ENCODE peak calls at places on chromosome X, in eight cellular contexts. Z is prostate gland, Q is breast epithelium, X is transverse colon, T is IMR-90, N is testis, R is lower leg skin, C is uterus. A is an unnamed sample.

GRCh38 chrX:8179653-8180052 is 8.6 kb upstream of the VCX2 start:
- DNase-seq in Z (no peak), Q (no peak), X (no peak), T (no peak), N (no peak), R (no peak), C (no peak), A (no peak)

GRCh38 chrX:99750721-99751120 is 659.4 kb downstream of the PCDH19 start:
- DNase-seq in Z (no peak), Q (no peak), X (no peak), T (no peak), N (no peak), R (no peak), C (no peak), A (no peak)

GRCh38 chrX:47573334-47574095 is 8.7 kb upstream of the TIMP1 start:
- DNase-seq in Z (peak), Q (no peak), X (peak), T (peak), N (peak), R (no peak), C (peak), A (no peak)

GRCh38 chrX:6803607-6804006 is 268.7 kb upstream of the VCX3A start:
- DNase-seq in Z (no peak), Q (no peak), X (no peak), T (no peak), N (no peak), R (no peak), C (no peak), A (no peak)

GRCh38 chrX:74232859-74233258 is 71.1 kb upstream of the ZCCHC13 start:
- DNase-seq in Z (no peak), Q (no peak), X (no peak), T (peak), N (no peak), R (no peak), C (no peak), A (no peak)

GRCh38 chrX:72554448-72555140 is 18.0 kb downstream of the HDAC8 start:
- DNase-seq in Z (no peak), Q (no peak), X (no peak), T (no peak), N (peak), R (no peak), C (no peak), A (no peak)

GRCh38 chrX:132631579-132632232 is 142.9 kb upstream of the MBNL3 start:
- DNase-seq in Z (no peak), Q (no peak), X (no peak), T (peak), N (no peak), R (no peak), C (no peak), A (no peak)

GRCh38 chrX:75229774-75230173 is 44.1 kb upstream of the UPRT start:
- DNase-seq in Z (no peak), Q (no peak), X (no peak), T (no peak), N (no peak), R (no peak), C (no peak), A (no peak)

GRCh38 chrX:71542825-71543224 is 9.9 kb downstream of the OGT start:
- DNase-seq in Z (no peak), Q (no peak), X (no peak), T (no peak), N (no peak), R (no peak), C (no peak), A (no peak)

GRCh38 chrX:56766554-56767412 is 37.7 kb downstream of the NBDY start:
- DNase-seq in Z (no peak), Q (no peak), X (peak), T (peak), N (no peak), R (no peak), C (no peak), A (no peak)

GRCh38 chrX:109776986-109777385 is 43.9 kb upstream of the ACSL4 start:
- DNase-seq in Z (no peak), Q (no peak), X (no peak), T (no peak), N (no peak), R (no peak), C (no peak), A (no peak)

GRCh38 chrX:129577877-129578276 is 37.8 kb downstream of the OCRL start:
- DNase-seq in Z (no peak), Q (no peak), X (no peak), T (no peak), N (no peak), R (no peak), C (no peak), A (no peak)

GRCh38 chrX:15206306-15206705 is 63.6 kb downstream of the ASB9 start:
- DNase-seq in Z (no peak), Q (no peak), X (no peak), T (no peak), N (no peak), R (no peak), C (no peak), A (no peak)

GRCh38 chrX:112614640-112615039 is 65.1 kb downstream of the LHFPL1 start:
- DNase-seq in Z (no peak), Q (no peak), X (no peak), T (peak), N (no peak), R (no peak), C (no peak), A (no peak)

GRCh38 chrX:118862086-118862485 is 38.5 kb downstream of the ZCCHC12 start:
- DNase-seq in Z (no peak), Q (no peak), X (no peak), T (no peak), N (no peak), R (no peak), C (no peak), A (no peak)

GRCh38 chrX:132750312-132751042 is 208.0 kb downstream of the HS6ST2 start:
- DNase-seq in Z (no peak), Q (no peak), X (no peak), T (no peak), N (no peak), R (no peak), C (no peak), A (no peak)

GRCh38 chrX:8405631-8406030 is 59.0 kb upstream of the VCX3B start:
- DNase-seq in Z (no peak), Q (no peak), X (no peak), T (no peak), N (no peak), R (no peak), C (no peak), A (no peak)

GRCh38 chrX:40056420-40056819 is 41.3 kb downstream of the BCOR start:
- DNase-seq in Z (no peak), Q (no peak), X (no peak), T (no peak), N (no peak), R (no peak), C (no peak), A (no peak)

GRCh38 chrX:133726211-133726630 is 259.2 kb downstream of the GPC3 start:
- DNase-seq in Z (no peak), Q (no peak), X (no peak), T (peak), N (no peak), R (no peak), C (no peak), A (no peak)

GRCh38 chrX:10288400-10288799 is 131.6 kb downstream of the CLCN4 start:
- DNase-seq in Z (no peak), Q (no peak), X (no peak), T (peak), N (no peak), R (no peak), C (no peak), A (no peak)

GRCh38 chrX:5971300-5971699 is 257.4 kb downstream of the NLGN4X start:
- DNase-seq in Z (no peak), Q (no peak), X (no peak), T (no peak), N (no peak), R (no peak), C (no peak), A (no peak)

GRCh38 chrX:109943740-109944092 is 59.2 kb upstream of the TMEM164 start:
- DNase-seq in Z (no peak), Q (no peak), X (no peak), T (no peak), N (no peak), R (no peak), C (no peak), A (no peak)

GRCh38 chrX:66015152-66015827 is 24.6 kb downstream of the VSIG4 start:
- DNase-seq in Z (no peak), Q (no peak), X (peak), T (no peak), N (no peak), R (peak), C (no peak), A (no peak)
- TF ChIP-seq POLR2A in Z (no peak), Q (no peak), X (peak), T (no peak), N (no peak), R (no peak), C (no peak), A (no peak)

GRCh38 chrX:101729986-101730385 is 70.3 kb upstream of the ARMCX2 start:
- DNase-seq in Z (peak), Q (no peak), X (no peak), T (no peak), N (no peak), R (no peak), C (no peak), A (no peak)
- TF ChIP-seq CTCF in Z (no peak), Q (no peak), X (no peak), T (no peak), N (no peak), R (no peak), C (no peak), A (no peak)

GRCh38 chrX:63349307-63349706 is 1.8 kb downstream of the SPIN4 start:
- DNase-seq in Z (no peak), Q (no peak), X (no peak), T (no peak), N (no peak), R (no peak), C (no peak), A (no peak)

GRCh38 chrX:63354484-63354883 is 3.4 kb upstream of the SPIN4 start:
- DNase-seq in Z (no peak), Q (no peak), X (no peak), T (no peak), N (no peak), R (no peak), C (no peak), A (no peak)

GRCh38 chrX:63350551-63350950 is 581 bp downstream of the SPIN4 start:
- DNase-seq in Z (peak), Q (no peak), X (peak), T (no peak), N (peak), R (no peak), C (peak), A (no peak)

DNA sequence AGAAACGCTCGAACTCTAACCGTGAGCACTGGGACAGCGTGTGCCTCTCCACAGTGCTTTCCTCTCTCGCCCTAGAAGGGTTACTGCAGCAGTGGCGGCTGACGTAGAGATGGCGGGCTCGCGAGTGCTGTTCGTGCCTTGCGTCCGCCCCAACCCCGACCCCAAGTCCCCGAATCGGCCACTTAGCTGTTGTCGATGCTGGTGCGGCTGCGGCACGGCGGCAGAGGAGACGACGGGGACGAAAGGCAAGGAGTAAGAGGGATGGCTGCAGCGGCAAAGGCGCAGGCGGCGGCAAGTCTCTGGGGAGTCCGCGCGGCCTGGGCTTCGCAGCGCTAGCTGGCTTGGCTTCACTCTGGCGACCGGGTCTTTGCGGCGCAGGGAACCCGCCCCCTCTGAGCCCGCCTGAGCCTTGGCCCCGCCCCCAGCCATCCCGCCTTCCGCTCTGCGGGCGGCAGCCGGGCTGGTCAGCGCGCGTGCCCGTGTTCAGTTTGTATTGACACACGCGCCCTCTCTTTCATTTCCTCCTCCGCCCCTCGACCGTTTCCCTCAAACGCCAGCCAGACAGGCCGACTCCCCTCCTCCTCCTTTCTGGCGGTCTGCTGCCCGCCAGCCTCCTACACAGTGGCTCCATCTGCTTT is at the start of gene SPIN4:
- DNase-seq in Z (peak), Q (peak), X (peak), T (peak), N (peak), R (peak), C (peak), A (peak)
- TF ChIP-seq POLR2A in Z (peak), Q (no peak), X (peak), T (peak), N (no peak), R (no peak), C (peak), A (peak)

DNA sequence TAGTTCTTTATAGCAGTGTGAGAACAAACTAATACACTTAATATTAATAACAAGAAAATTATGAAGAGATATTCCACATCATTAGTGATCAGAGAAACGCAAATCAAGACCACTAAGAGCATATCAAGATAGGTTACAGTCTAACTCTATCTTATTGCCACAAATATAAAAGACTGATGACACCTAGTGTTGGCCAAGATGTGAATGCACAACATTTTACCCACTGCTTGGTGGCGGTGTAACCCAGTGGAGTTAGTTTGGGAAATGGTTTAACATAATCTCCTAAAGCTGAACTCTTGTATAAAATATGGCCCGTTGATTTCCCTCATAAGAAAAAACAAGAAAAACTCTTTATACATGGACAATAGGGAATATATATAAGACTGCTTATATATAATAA is 92.4 kb downstream of the SLITRK2 start:
- DNase-seq in Z (no peak), Q (no peak), X (no peak), T (no peak), N (no peak), R (no peak), C (no peak), A (no peak)
- TF ChIP-seq CTCF in Z (no peak), Q (no peak), X (no peak), T (no peak), N (no peak), R (no peak), C (no peak), A (no peak)

GRCh38 chrX:150693782-150694574 is 782 bp downstream of the MTMR1 start:
- DNase-seq in Z (peak), Q (peak), X (peak), T (peak), N (peak), R (peak), C (no peak), A (peak)

GRCh38 chrX:150692296-150692695 is 900 bp upstream of the MTMR1 start:
- DNase-seq in Z (no peak), Q (no peak), X (no peak), T (no peak), N (no peak), R (no peak), C (no peak), A (no peak)

GRCh38 chrX:150690126-150690525 is 3.1 kb upstream of the MTMR1 start:
- DNase-seq in Z (no peak), Q (no peak), X (no peak), T (peak), N (no peak), R (no peak), C (no peak), A (no peak)

GRCh38 chrX:150694738-150695410 is 1.7 kb downstream of the MTMR1 start:
- DNase-seq in Z (no peak), Q (no peak), X (no peak), T (no peak), N (no peak), R (no peak), C (no peak), A (no peak)

DNA sequence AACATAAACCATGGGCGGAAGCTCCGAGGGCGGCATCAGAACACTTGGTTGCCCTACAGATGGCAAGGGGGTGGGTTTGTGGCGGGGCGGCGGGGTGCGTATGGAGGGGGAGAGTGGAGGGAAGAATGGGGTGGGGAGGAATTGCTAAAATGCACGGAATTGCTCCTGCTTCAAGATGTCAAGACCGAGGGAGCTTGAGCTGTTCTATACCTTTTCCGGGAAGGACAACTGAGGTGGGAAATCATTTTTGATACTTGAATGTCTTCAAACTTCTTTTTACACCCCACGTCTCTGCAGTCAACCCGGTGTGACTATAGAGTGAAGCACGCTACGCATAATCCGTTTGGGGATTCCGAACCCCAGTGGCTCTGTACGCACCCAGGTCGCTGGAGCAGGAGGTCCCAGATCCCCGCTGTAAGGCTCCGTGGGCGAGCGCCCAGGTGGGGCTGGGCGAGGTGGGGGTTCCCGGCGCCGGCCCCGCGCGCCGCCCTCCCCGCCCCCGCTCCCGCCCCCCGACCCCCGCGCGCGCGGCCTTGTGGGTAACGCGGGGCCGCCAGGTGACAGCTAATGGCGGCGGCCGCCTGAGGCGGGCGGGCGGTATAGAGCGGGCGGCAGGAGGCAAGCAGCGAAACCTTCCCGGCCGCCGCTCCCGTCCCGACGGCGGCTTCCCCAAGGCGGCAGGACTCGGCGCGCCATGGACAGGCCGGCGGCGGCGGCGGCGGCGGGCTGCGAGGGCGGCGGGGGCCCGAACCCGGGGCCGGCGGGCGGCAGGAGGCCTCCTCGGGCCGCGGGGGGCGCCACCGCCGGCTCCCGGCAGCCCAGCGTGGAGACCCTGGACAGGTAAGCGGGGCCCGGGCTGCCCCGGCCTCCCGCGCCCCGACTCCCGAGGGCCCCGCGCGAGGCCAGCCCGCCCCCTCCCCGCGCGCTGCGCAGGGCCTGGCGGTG is at the start of gene MTMR1:
- DNase-seq in Z (peak), Q (no peak), X (peak), T (no peak), N (peak), R (no peak), C (no peak), A (peak)
- TF ChIP-seq POLR2A in Z (no peak), Q (no peak), X (no peak), T (peak), N (no peak), R (no peak), C (peak), A (peak)

GRCh38 chrX:49695276-49696180 is at the start of gene PAGE1:
- DNase-seq in Z (no peak), Q (no peak), X (no peak), T (no peak), N (peak), R (no peak), C (no peak), A (no peak)
- TF ChIP-seq CTCF in Z (no peak), Q (no peak), X (no peak), T (no peak), N (no peak), R (no peak), C (no peak), A (no peak)

DNA sequence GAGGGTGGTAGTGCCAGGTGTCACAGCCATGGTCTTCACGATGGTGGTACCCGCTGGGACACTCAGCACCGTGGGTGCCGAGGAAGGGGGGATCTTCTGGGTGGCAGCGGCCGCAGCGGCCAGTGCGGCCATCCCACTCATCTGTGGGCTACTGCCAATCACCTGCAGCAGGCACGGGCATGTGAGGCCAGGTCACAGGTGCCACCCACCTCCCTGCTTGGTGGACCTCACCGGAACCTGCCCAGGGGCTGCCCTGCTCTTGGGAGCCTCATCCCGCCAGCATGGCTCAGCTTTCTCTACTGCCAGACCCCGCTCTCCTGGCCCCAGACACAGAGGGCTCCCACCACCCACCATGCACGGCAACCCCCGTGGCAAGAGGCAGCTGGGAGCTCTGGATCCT is 13.0 kb downstream of the HCFC1 start:
- DNase-seq in Z (no peak), Q (no peak), X (no peak), T (no peak), N (no peak), R (no peak), C (no peak), A (no peak)
- TF ChIP-seq POLR2A in Z (no peak), Q (no peak), X (no peak), T (no peak), N (no peak), R (no peak), C (no peak), A (no peak)

GRCh38 chrX:68945603-68946228 is 116.9 kb downstream of the EFNB1 start:
- DNase-seq in Z (no peak), Q (no peak), X (peak), T (peak), N (no peak), R (no peak), C (no peak), A (no peak)
- TF ChIP-seq CTCF in Z (no peak), Q (no peak), X (peak), T (peak), N (no peak), R (no peak), C (no peak), A (peak)

DNA sequence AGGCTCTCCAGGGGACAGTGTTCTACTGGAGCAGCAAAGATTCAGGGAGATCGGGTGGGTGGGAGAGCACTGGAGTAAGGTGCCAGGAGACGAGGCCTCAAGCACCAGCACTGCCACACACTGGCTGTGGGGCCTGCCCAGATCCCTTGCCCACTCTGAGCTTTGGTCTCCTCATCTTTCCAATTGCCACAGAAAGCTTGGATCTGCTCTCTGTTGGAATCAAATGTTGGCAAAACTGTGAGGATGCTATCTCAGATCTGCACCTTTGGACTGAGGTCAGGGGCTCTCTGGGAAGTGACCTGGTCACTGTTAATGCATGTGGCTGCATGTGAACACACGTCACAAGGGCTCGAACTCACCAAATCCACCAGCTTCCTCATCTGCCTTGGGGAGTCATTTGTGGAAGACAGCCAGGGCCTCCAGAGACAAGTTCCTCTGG is 1.3 kb downstream of the RIPPLY1 start:
- DNase-seq in Z (no peak), Q (no peak), X (no peak), T (no peak), N (no peak), R (no peak), C (no peak), A (no peak)
- TF ChIP-seq POLR2A in Z (no peak), Q (no peak), X (no peak), T (no peak), N (no peak), R (no peak), C (no peak), A (no peak)

A was measured in gastrocnemius medialis.